ENCODE peak calls at places on chromosomes 5 and 9, in six cellular contexts. C, V, F, E, Y and I are unnamed samples.

GRCh38 chr5:79931866-79932265 is 59.2 kb downstream of the MTX3 start:
- DNase-seq in C (no peak), V (no peak), F (no peak), E (no peak), Y (no peak), I (no peak)

GRCh38 chr5:112691758-112692157 is 45.9 kb upstream of the APC start:
- DNase-seq in C (no peak), V (no peak), F (no peak), E (peak; percentile 5), Y (no peak), I (peak; percentile 68)

GRCh38 chr9:84402517-84402916 is 62.0 kb upstream of the SLC28A3 start:
- DNase-seq in C (no peak), V (no peak), F (no peak), E (no peak), Y (no peak), I (no peak)

GRCh38 chr5:138602371-138603000 is 27.3 kb upstream of the HSPA9 start:
- DNase-seq in C (no peak), V (no peak), F (no peak), E (no peak), Y (no peak), I (no peak)

GRCh38 chr9:18012170-18012569 is 433.3 kb downstream of the SH3GL2 start:
- DNase-seq in C (no peak), V (peak; percentile 14), F (no peak), E (no peak), Y (no peak), I (no peak)

GRCh38 chr5:135973323-135974018 is 18.7 kb upstream of the LECT2 start:
- DNase-seq in C (no peak), V (peak; percentile 73), F (no peak), E (no peak), Y (no peak), I (peak; percentile 13)

GRCh38 chr5:4643190-4643589 is 496.9 kb upstream of the ADAMTS16 start:
- DNase-seq in C (no peak), V (no peak), F (no peak), E (no peak), Y (no peak), I (no peak)

GRCh38 chr9:71767421-71768321 is 642 bp downstream of the CEMIP2 start:
- DNase-seq in C (peak; percentile 59), V (peak; percentile 32), F (no peak), E (no peak), Y (peak; percentile 37), I (peak; percentile 55)

GRCh38 chr5:104611419-104611818 is 1048.8 kb upstream of the NUDT12 start:
- DNase-seq in C (no peak), V (no peak), F (no peak), E (no peak), Y (no peak), I (no peak)

GRCh38 chr9:87867391-87867790 is 15.3 kb upstream of the SPATA31E1 start:
- DNase-seq in C (no peak), V (no peak), F (no peak), E (no peak), Y (peak; percentile 4), I (no peak)

GRCh38 chr9:76912631-76913275 is 6.8 kb upstream of the PRUNE2 start:
- DNase-seq in C (no peak), V (peak; percentile 62), F (peak; percentile 3), E (no peak), Y (no peak), I (peak; percentile 54)

GRCh38 chr5:143436871-143437270 is 33.4 kb upstream of the NR3C1 start:
- DNase-seq in C (no peak), V (no peak), F (no peak), E (no peak), Y (no peak), I (peak; percentile 53)